ENCODE peak calls at places on chromosomes 3 and 15, in four cellular contexts. B is A549, L is fibroblast of lung, C is SK-N-MC. X is an unnamed sample.

GRCh38 chr3:24227635-24228034 is 267.0 kb downstream of the THRB start:
- DNase-seq in C (no peak), L (no peak), B (no peak), X (no peak)

GRCh38 chr3:122024800-122025199 is 2.8 kb upstream of the ILDR1 start:
- DNase-seq in B (no peak), C (no peak), L (no peak), X (no peak)

GRCh38 chr3:10370429-10370828 is 49.5 kb upstream of the SEC13 start:
- DNase-seq in L (peak), C (no peak), B (no peak), X (no peak)

GRCh38 chr15:82105458-82106205 is 59.8 kb upstream of the MEX3B start:
- DNase-seq in C (no peak), L (peak), B (no peak), X (no peak)

GRCh38 chr3:62500556-62501294 is 127.4 kb upstream of the FEZF2 start:
- DNase-seq in C (no peak), L (no peak), B (no peak), X (no peak)

GRCh38 chr3:58531956-58532355 is 5.0 kb downstream of the ACOX2 start:
- DNase-seq in B (peak), L (no peak), C (no peak), X (no peak)

GRCh38 chr3:172270767-172271166 is 177.5 kb downstream of the GHSR start:
- DNase-seq in B (no peak), C (no peak), L (no peak), X (no peak)

GRCh38 chr3:48631516-48632448 is 3.5 kb downstream of the SLC26A6 start:
- DNase-seq in L (no peak), B (no peak), C (no peak), X (no peak)

GRCh38 chr3:162769559-162769958 is 1273.0 kb downstream of the OTOL1 start:
- DNase-seq in L (no peak), B (no peak), C (no peak), X (no peak)

GRCh38 chr3:131348911-131349310 is 32.7 kb upstream of the NUDT16 start:
- DNase-seq in B (no peak), L (no peak), C (no peak), X (no peak)

DNA sequence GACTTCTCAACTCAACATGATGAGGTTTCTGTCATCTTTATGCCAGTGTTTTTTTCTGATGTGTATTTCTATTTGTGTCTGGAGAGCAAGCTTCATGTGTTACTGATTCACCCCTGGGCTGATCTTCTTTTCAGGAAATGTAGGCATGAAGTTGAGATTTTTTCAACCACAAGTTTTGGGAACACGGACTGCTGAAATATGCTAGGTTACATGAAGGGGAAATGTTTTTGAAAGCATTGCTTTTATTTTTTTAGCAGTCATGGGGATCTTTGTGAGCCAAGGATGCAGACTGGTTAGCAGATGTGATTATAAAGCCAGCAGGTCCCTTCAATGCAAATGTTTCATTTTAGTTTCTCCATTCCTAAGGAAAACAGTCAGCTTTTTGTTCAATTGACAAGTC is 219.3 kb upstream of the COL8A1 start:
- DNase-seq in B (no peak), L (no peak), C (no peak), X (no peak)
- H3K27ac ChIP-seq in B (no peak), L (no peak), C (peak), X (no peak)

GRCh38 chr15:68416158-68416535 is 15.8 kb downstream of the ITGA11 start:
- DNase-seq in L (no peak), B (no peak), C (no peak), X (no peak)
- H3K27ac ChIP-seq in L (no peak), B (no peak), C (no peak), X (no peak)

DNA sequence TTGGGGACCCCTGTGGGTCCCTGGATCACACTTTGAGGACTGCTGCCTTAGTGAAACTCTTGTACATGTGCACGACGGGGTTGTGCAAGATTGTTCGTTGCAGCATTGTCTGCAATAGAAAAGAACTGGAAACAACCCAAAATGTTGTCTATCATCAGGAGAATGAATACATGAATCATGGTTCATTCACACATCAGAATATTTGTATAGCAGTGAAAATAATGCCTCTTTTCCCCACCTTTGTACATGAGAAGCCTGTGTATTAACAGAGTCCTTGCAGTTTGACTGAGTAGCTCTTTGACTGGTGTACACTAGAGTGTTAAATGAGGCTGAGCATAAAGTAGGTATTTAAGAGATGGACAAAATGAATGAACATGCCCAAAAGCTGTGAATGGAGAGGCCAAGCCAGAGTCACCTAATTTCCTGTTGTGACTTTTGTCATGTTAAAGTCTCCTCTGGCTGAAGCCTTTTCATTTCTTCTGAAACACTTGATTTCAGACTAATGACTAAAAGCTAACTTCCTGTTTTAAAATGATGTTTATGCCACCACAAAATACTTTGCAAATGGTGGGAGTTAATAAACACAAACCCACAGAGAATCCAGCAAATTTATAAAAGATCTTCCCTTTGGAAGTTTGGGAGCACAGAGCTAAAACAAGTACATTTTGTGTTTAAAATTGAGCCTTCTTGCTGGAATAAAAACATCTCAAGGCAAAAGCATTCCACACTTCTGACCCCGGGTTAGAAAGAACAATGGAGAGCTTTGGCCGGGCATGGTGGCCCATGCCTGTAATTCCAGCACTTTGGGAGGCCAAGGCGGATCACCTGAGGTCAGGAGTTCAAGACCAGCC is 20.6 kb upstream of the USP3 start:
- DNase-seq in L (peak), C (no peak), B (peak), X (no peak)
- H3K27ac ChIP-seq in L (no peak), C (no peak), B (peak), X (peak)

GRCh38 chr15:99310745-99311144 is 59.5 kb downstream of the LRRC28 start:
- DNase-seq in C (no peak), L (no peak), B (no peak), X (no peak)
- H3K27ac ChIP-seq in C (no peak), L (no peak), B (no peak), X (no peak)

GRCh38 chr3:34106379-34106778 is 307.9 kb downstream of the PDCD6IP start:
- DNase-seq in L (no peak), C (no peak), B (no peak), X (no peak)

GRCh38 chr3:34107669-34108068 is 309.2 kb downstream of the PDCD6IP start:
- DNase-seq in C (no peak), L (no peak), B (no peak), X (no peak)

GRCh38 chr3:34108976-34109375 is 310.5 kb downstream of the PDCD6IP start:
- DNase-seq in B (no peak), L (no peak), C (no peak), X (no peak)

GRCh38 chr3:34109846-34110245 is 311.4 kb downstream of the PDCD6IP start:
- DNase-seq in B (no peak), L (no peak), C (no peak), X (no peak)

GRCh38 chr3:34106879-34107278 is 308.4 kb downstream of the PDCD6IP start:
- DNase-seq in C (no peak), L (no peak), B (peak), X (no peak)
- H3K27ac ChIP-seq in C (no peak), L (no peak), B (no peak), X (no peak)

DNA sequence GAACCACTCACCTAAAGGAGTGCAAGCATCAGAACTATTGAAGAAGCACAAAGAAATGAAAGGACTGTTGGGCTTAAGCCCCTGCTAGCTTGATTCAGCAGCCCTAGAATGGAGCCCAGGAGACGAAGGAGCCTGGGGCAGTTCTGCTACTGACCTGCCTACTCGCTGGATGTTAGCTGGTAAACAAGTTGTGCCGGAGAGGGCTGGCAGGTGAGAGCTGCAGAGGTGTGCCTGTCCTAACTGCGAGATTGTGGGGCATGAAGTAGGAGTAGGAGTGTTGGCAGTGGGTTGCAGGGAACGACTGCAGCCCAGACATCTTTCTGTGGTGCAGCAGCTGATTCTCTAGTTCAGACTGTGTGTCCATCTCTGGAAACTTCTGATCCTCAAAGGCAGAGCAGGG is 75.2 kb upstream of the GSK3B start:
- DNase-seq in C (no peak), B (no peak), L (no peak), X (no peak)
- H3K27ac ChIP-seq in C (no peak), B (peak), L (no peak), X (peak)